ENCODE peak calls at places on chromosomes 12 and 14, in six cellular contexts. I is RCC 7860; X is endothelial cell; A is CD4-positive, alpha-beta T cell; Z is T-helper 1 cell; R is astrocyte. B is an unnamed sample.

GRCh38 chr12:112303004-112303403 is 79.2 kb downstream of the HECTD4 start:
- DNase-seq in I (peak), R (peak), Z (no peak), A (peak), X (no peak), B (peak)

GRCh38 chr12:47757840-47758583 is 668 bp downstream of the RAPGEF3 start:
- DNase-seq in A (no peak), Z (no peak), R (no peak), X (no peak), I (no peak), B (no peak)

GRCh38 chr12:63942464-63943241 is 98.2 kb downstream of the SRGAP1 start:
- DNase-seq in Z (no peak), I (no peak), R (no peak), A (no peak), X (no peak), B (no peak)

GRCh38 chr14:71187633-71188356 is 280.5 kb downstream of the PCNX1 start:
- DNase-seq in X (no peak), R (no peak), I (no peak), Z (no peak), A (no peak), B (no peak)

GRCh38 chr12:118299791-118300460 is 72.8 kb downstream of the TAOK3 start:
- DNase-seq in A (no peak), Z (no peak), X (no peak), I (no peak), R (peak), B (no peak)

GRCh38 chr14:95462491-95462890 is 54.0 kb downstream of the SYNE3 start:
- DNase-seq in Z (no peak), A (no peak), R (no peak), X (no peak), I (no peak), B (no peak)

GRCh38 chr12:11540156-11540555 is 109.3 kb upstream of the ETV6 start:
- DNase-seq in R (no peak), A (no peak), X (no peak), I (no peak), Z (no peak), B (no peak)

GRCh38 chr14:103519837-103520212 is 2.8 kb downstream of the CKB start:
- DNase-seq in R (no peak), Z (no peak), I (no peak), X (no peak), A (no peak), B (no peak)

GRCh38 chr14:71472961-71473340 is 459.3 kb upstream of the RGS6 start:
- DNase-seq in Z (no peak), R (no peak), A (no peak), I (no peak), X (no peak), B (no peak)

GRCh38 chr12:95978774-95979173 is 17.4 kb downstream of the HAL start:
- DNase-seq in A (no peak), X (no peak), R (no peak), Z (no peak), I (no peak), B (no peak)

GRCh38 chr12:109582636-109583035 is 9.0 kb downstream of the MVK start:
- DNase-seq in A (no peak), X (no peak), I (no peak), Z (no peak), R (no peak), B (peak)

GRCh38 chr14:88553886-88554457 is 835 bp downstream of the PTPN21 start:
- DNase-seq in A (no peak), Z (no peak), R (peak), X (no peak), I (no peak), B (no peak)

GRCh38 chr14:92501891-92502351 is 11.7 kb upstream of the RIN3 start:
- DNase-seq in A (no peak), I (peak), X (no peak), Z (no peak), R (peak), B (peak)

GRCh38 chr14:21025374-21026151 is 702 bp upstream of the NDRG2 start:
- DNase-seq in R (no peak), A (no peak), Z (no peak), I (no peak), X (peak), B (no peak)

GRCh38 chr12:76186507-76186906 is 102.0 kb upstream of the NAP1L1 start:
- DNase-seq in Z (no peak), R (peak), A (no peak), X (no peak), I (peak), B (no peak)

GRCh38 chr12:108268397-108268796 is 70.7 kb downstream of the CMKLR1 start:
- DNase-seq in X (no peak), A (no peak), R (no peak), Z (no peak), I (no peak), B (no peak)

GRCh38 chr12:109464642-109465351 is 12.3 kb downstream of the KCTD10 start:
- DNase-seq in X (no peak), R (no peak), Z (no peak), A (no peak), I (no peak), B (no peak)

GRCh38 chr12:52871291-52871961 is 22.6 kb upstream of the KRT78 start:
- DNase-seq in Z (no peak), A (no peak), R (peak), X (no peak), I (peak), B (peak)

GRCh38 chr12:131363416-131363815 is 347.5 kb upstream of the SFSWAP start:
- DNase-seq in R (no peak), I (no peak), Z (no peak), A (no peak), X (no peak), B (no peak)

GRCh38 chr12:95624544-95624943 is 73.3 kb upstream of the USP44 start:
- DNase-seq in X (no peak), A (no peak), R (peak), I (no peak), Z (no peak), B (no peak)

GRCh38 chr14:24051789-24052655 is at the start of gene CARMIL3:
- DNase-seq in A (peak), X (peak), I (no peak), Z (peak), R (peak), B (peak)

GRCh38 chr12:48165089-48166031 is 8.0 kb upstream of the ASB8 start:
- DNase-seq in A (peak), Z (no peak), I (peak), X (peak), R (peak), B (no peak)

GRCh38 chr14:60331201-60332045 is 82.4 kb downstream of the PPM1A start:
- DNase-seq in X (peak), A (peak), I (no peak), R (peak), Z (no peak), B (peak)

GRCh38 chr12:61523276-61523992 is 736.8 kb upstream of the USP15 start:
- DNase-seq in Z (no peak), X (no peak), I (no peak), A (no peak), R (no peak), B (no peak)

B was measured in HT1080.